ENCODE peak calls at places on chromosomes 2 and 18, in seven cellular contexts. D is transverse colon; X is prostate gland; Z is CD8-positive, alpha-beta T cell; E is neural progenitor cell; Q is tibial artery; C is right lobe of liver. Y is an unnamed sample.
A peak's percentile ranks its signal among the peaks of the same experiment; 100 is the strongest.

GRCh38 chr18:79538635-79539034 is 141.0 kb upstream of the CTDP1 start:
- DNase-seq in C (no peak), E (no peak), D (no peak), Z (no peak), Q (no peak), X (no peak), Y (no peak)

GRCh38 chr2:119478188-119479065 is 45.9 kb downstream of the SCTR start:
- DNase-seq in Q (peak; percentile 50), X (no peak), C (no peak), D (no peak), Z (peak; percentile 31), E (no peak), Y (no peak)

GRCh38 chr2:241559489-241560180 is 1.1 kb downstream of the BOK start:
- DNase-seq in Z (no peak), X (peak; percentile 27), C (peak; percentile 77), Q (no peak), E (peak; percentile 66), D (peak; percentile 41), Y (no peak)

GRCh38 chr18:26812462-26812861 is 53.0 kb downstream of the AQP4 start:
- DNase-seq in C (no peak), D (no peak), E (no peak), Z (no peak), X (no peak), Q (no peak), Y (no peak)

GRCh38 chr2:175207741-175208438 is 26.4 kb upstream of the ATP5MC3 start:
- DNase-seq in C (no peak), Q (no peak), X (peak; percentile 6), D (peak; percentile 12), E (no peak), Z (no peak), Y (no peak)

GRCh38 chr2:29502452-29502851 is 387.2 kb downstream of the CLIP4 start:
- DNase-seq in C (no peak), X (no peak), Q (no peak), Z (no peak), D (no peak), E (no peak), Y (no peak)

GRCh38 chr2:10493636-10494281 is 45.6 kb upstream of the ODC1 start:
- DNase-seq in X (peak; percentile 85), D (peak; percentile 79), C (peak; percentile 53), Q (peak; percentile 54), E (no peak), Z (peak; percentile 86), Y (peak; percentile 92)

GRCh38 chr2:181660181-181660580 is 3.3 kb upstream of the CERKL start:
- DNase-seq in Z (no peak), Q (no peak), D (no peak), E (no peak), X (no peak), C (no peak), Y (no peak)

GRCh38 chr2:6914829-6915228 is 2.4 kb upstream of the RNF144A start:
- DNase-seq in X (no peak), Q (no peak), C (no peak), Z (no peak), D (no peak), E (no peak), Y (no peak)

GRCh38 chr18:57629399-57629798 is 7.8 kb upstream of the NARS1 start:
- DNase-seq in C (no peak), Z (no peak), D (no peak), X (no peak), E (no peak), Q (no peak), Y (no peak)

GRCh38 chr18:57630759-57631660 is 9.4 kb upstream of the NARS1 start:
- DNase-seq in Q (no peak), E (no peak), C (no peak), D (no peak), Z (no peak), X (no peak), Y (no peak)

GRCh38 chr18:57627488-57627887 is 5.9 kb upstream of the NARS1 start:
- DNase-seq in D (no peak), C (no peak), E (no peak), X (no peak), Q (no peak), Z (no peak), Y (no peak)

GRCh38 chr18:57631697-57632096 is 10.1 kb upstream of the NARS1 start:
- DNase-seq in D (no peak), X (no peak), Z (no peak), Q (no peak), E (no peak), C (no peak), Y (no peak)

GRCh38 chr18:57630002-57630758 is 8.5 kb upstream of the NARS1 start:
- DNase-seq in D (peak; percentile 98), Z (peak; percentile 96), X (peak; percentile 98), E (peak; percentile 94), C (peak; percentile 98), Q (peak; percentile 98), Y (peak; percentile 99)
- H3K27ac ChIP-seq in D (peak overlapping the region; percentile 88), Z (peak overlapping the region; percentile 46), X (peak overlapping the region; percentile 72), E (no peak overlapping the region), C (peak overlapping the region; percentile 65), Q (peak overlapping the region; percentile 74), Y (peak overlapping the region; percentile 85)

DNA sequence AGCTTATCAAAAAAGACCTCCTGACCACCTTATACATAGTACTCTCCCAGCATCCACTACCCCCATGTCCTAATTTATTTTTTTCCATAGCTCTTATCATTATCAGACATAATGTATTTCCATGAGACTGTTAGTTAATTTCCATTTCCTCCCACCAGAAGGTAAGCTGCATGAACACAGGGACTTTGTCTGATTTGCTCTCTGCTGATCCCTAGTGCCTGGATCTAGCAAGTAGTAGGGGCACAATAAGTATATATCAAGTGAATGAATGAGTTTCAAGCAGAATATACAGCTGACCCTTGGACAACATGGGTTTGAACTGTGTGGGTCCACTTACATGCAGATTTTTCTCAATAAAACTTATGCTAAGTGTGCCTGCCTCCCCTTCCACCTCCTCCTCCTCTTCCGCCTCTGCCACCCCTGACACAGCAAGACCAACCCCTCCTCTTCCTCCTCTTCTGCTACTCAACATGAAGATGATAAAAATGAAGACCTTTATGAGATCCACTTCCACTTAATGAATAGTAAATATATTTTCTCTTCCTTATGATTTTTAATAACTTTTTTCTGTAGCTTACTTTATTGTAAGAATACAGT is 53.8 kb downstream of the CTAGE1 start:
- DNase-seq in D (no peak), X (no peak), Z (no peak), C (no peak), Q (no peak), E (no peak), Y (no peak)
- TF ChIP-seq CTCF in D (peak; percentile 49), X (no peak), Z (peak; percentile 26), C (peak; percentile 47), Q (peak; percentile 11), E (peak; percentile 16), Y (no peak)

GRCh38 chr2:37564356-37564755 is 107.1 kb downstream of the CDC42EP3 start:
- DNase-seq in X (no peak), Q (no peak), C (no peak), Z (no peak), E (no peak), D (no peak), Y (no peak)

GRCh38 chr2:37569131-37569530 is 102.3 kb downstream of the CDC42EP3 start:
- DNase-seq in E (no peak), Q (no peak), C (no peak), Z (no peak), X (no peak), D (no peak), Y (no peak)

GRCh38 chr2:37563375-37564011 is 107.9 kb downstream of the CDC42EP3 start:
- DNase-seq in E (no peak), C (no peak), Q (no peak), Z (no peak), X (no peak), D (no peak), Y (no peak)

GRCh38 chr2:37568565-37568964 is 102.9 kb downstream of the CDC42EP3 start:
- DNase-seq in X (no peak), D (no peak), Z (no peak), E (no peak), C (no peak), Q (no peak), Y (no peak)

DNA sequence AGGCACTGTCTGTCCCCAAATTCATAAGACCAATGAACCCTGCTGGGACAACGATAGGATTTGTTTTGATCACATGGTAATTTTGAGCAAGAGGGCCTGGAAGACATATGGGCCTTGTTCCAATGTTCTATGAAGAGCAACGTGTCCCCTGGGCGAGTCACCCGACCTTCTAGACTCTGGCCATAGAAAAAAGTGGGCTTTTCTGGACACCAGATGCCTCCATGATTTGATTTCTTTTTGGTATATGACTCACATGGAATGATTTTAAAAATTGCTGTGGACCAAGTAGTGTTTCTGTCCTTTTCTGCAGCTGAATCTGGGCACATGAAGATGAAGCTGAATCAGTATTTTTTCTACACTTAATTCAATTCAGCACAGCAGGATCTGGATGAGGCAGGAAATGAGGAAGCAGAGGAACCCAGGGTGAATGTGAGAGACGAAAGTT is 104.9 kb downstream of the CDC42EP3 start:
- DNase-seq in E (no peak), C (no peak), Z (no peak), Q (peak; percentile 76), D (no peak), X (no peak), Y (no peak)
- H3K4me1 ChIP-seq in E (no peaks in the 10 kb centered on the region), C (no peaks in the 10 kb centered on the region), Z (peaks cover 8% of the 10 kb centered on the region), Q (peaks cover 11% of the 10 kb centered on the region), D (peaks cover 10% of the 10 kb centered on the region), X (no peaks in the 10 kb centered on the region), Y (peaks cover 4% of the 10 kb centered on the region)

GRCh38 chr2:233413046-233413445 is 58.8 kb downstream of the DGKD start:
- DNase-seq in D (no peak), E (no peak), Q (peak; percentile 53), X (no peak), C (no peak), Z (no peak), Y (no peak)
- H3K27ac ChIP-seq in D (no peak overlapping the region), E (no peak overlapping the region), Q (peak overlapping the region; percentile 83), X (no peak overlapping the region), C (no peak overlapping the region), Z (peak overlapping the region; percentile 25), Y (no peak overlapping the region)

DNA sequence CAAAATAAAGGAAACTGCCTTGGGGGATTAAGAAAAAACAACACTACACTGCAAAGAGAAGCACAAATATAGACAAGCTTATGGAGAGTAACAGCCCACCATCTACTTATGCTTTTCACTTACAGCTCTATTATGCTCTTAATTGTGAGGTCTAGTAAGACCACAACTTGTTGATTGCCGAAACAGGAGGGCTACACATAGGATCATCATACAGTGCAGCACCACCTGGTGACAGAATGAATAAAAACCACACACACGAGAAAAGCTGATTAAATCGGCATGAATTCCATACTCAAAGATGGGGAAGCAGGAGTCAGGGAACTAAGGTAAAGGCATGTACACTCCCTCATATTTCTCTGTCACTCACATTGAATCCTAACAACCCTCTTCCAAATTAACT is 259.2 kb downstream of the IKZF2 start:
- DNase-seq in C (no peak), D (no peak), Q (no peak), Z (no peak), X (no peak), E (peak; percentile 50), Y (no peak)
- TF ChIP-seq CTCF in C (peak; percentile 21), D (no peak), Q (no peak), Z (no peak), X (no peak), E (peak; percentile 50), Y (no peak)